ENCODE peak calls at places on chromosomes 2 and 18, in eight cellular contexts. One of them, this sample, is unnamed.

GRCh38 chr18:10094154-10094553 is 180.3 kb downstream of the VAPA start:
- DNase-seq in NCI-H1092 treated with DMSO at 0.1 percent for 48 hours: no peak
- DNase-seq in mammary epithelial cell: peak; percentile 56
- DNase-seq in stomach: no peak
- DNase-seq in activated T-cell treated with anti-CD3 and anti-CD28 coated beads for 1 hour: no peak
- DNase-seq in dermis blood vessel endothelial cell: no peak
- DNase-seq in A549: no peak
- DNase-seq in myocyte: peak; percentile 22
- DNase-seq in this sample: no peak

GRCh38 chr2:166516712-166517303 is 22.8 kb upstream of the SCN7A start:
- DNase-seq in NCI-H1092 treated with DMSO at 0.1 percent for 48 hours: peak; percentile 50
- DNase-seq in mammary epithelial cell: peak; percentile 11
- DNase-seq in stomach: no peak
- DNase-seq in activated T-cell treated with anti-CD3 and anti-CD28 coated beads for 1 hour: no peak
- DNase-seq in dermis blood vessel endothelial cell: peak; percentile 47
- DNase-seq in A549: no peak
- DNase-seq in myocyte: peak; percentile 30
- DNase-seq in this sample: peak; percentile 57

GRCh38 chr2:151339168-151339567 is 18.2 kb upstream of the TNFAIP6 start:
- DNase-seq in NCI-H1092 treated with DMSO at 0.1 percent for 48 hours: no peak
- DNase-seq in mammary epithelial cell: no peak
- DNase-seq in stomach: no peak
- DNase-seq in activated T-cell treated with anti-CD3 and anti-CD28 coated beads for 1 hour: no peak
- DNase-seq in dermis blood vessel endothelial cell: peak; percentile 7
- DNase-seq in A549: no peak
- DNase-seq in myocyte: no peak
- DNase-seq in this sample: peak; percentile 63

GRCh38 chr2:231170058-231170457 is 28.4 kb upstream of the ARMC9 start:
- DNase-seq in NCI-H1092 treated with DMSO at 0.1 percent for 48 hours: no peak
- DNase-seq in mammary epithelial cell: no peak
- DNase-seq in stomach: no peak
- DNase-seq in activated T-cell treated with anti-CD3 and anti-CD28 coated beads for 1 hour: no peak
- DNase-seq in dermis blood vessel endothelial cell: no peak
- DNase-seq in A549: no peak
- DNase-seq in myocyte: no peak
- DNase-seq in this sample: no peak

GRCh38 chr18:2978208-2978607 is 34.7 kb downstream of the LPIN2 start:
- DNase-seq in NCI-H1092 treated with DMSO at 0.1 percent for 48 hours: no peak
- DNase-seq in mammary epithelial cell: no peak
- DNase-seq in stomach: no peak
- DNase-seq in activated T-cell treated with anti-CD3 and anti-CD28 coated beads for 1 hour: no peak
- DNase-seq in dermis blood vessel endothelial cell: peak; percentile 40
- DNase-seq in A549: no peak
- DNase-seq in myocyte: no peak
- DNase-seq in this sample: no peak

GRCh38 chr2:10452334-10452733 is 4.2 kb upstream of the ODC1 start:
- DNase-seq in NCI-H1092 treated with DMSO at 0.1 percent for 48 hours: peak; percentile 25
- DNase-seq in mammary epithelial cell: peak; percentile 96
- DNase-seq in stomach: peak; percentile 91
- DNase-seq in activated T-cell treated with anti-CD3 and anti-CD28 coated beads for 1 hour: no peak
- DNase-seq in dermis blood vessel endothelial cell: peak; percentile 33
- DNase-seq in A549: peak; percentile 93
- DNase-seq in myocyte: no peak
- DNase-seq in this sample: no peak

GRCh38 chr2:231720971-231721640 is 12.8 kb downstream of the PTMA start:
- DNase-seq in NCI-H1092 treated with DMSO at 0.1 percent for 48 hours: no peak
- DNase-seq in mammary epithelial cell: no peak
- DNase-seq in stomach: no peak
- DNase-seq in activated T-cell treated with anti-CD3 and anti-CD28 coated beads for 1 hour: no peak
- DNase-seq in dermis blood vessel endothelial cell: no peak
- DNase-seq in A549: no peak
- DNase-seq in myocyte: no peak
- DNase-seq in this sample: no peak

GRCh38 chr2:128787616-128788015 is 468.9 kb upstream of the HS6ST1 start:
- DNase-seq in NCI-H1092 treated with DMSO at 0.1 percent for 48 hours: no peak
- DNase-seq in mammary epithelial cell: no peak
- DNase-seq in stomach: no peak
- DNase-seq in activated T-cell treated with anti-CD3 and anti-CD28 coated beads for 1 hour: no peak
- DNase-seq in dermis blood vessel endothelial cell: no peak
- DNase-seq in A549: no peak
- DNase-seq in myocyte: no peak
- DNase-seq in this sample: no peak

This sample was measured in A673.